ENCODE peak calls at places on chromosomes 7 and 10, in nine cellular contexts. B, I, T, Q, F, E, X, O and M are unnamed samples.

GRCh38 chr7:129774359-129774758 is 162.8 kb downstream of the NRF1 start:
- DNase-seq in B (no peak), I (peak), T (no peak), Q (no peak), F (no peak), E (no peak), X (no peak), O (no peak), M (no peak)

GRCh38 chr7:157224627-157225026 is 85.9 kb downstream of the UBE3C start:
- DNase-seq in B (peak), I (no peak), T (no peak), Q (no peak), F (no peak), E (no peak), X (no peak), O (no peak), M (no peak)

GRCh38 chr7:100100420-100101015 is 679 bp downstream of the MCM7 start:
- DNase-seq in B (peak), I (peak), T (peak), Q (peak), F (peak), E (peak), X (peak), O (peak), M (peak)

GRCh38 chr7:44273681-44274622 is 51.4 kb downstream of the CAMK2B start:
- DNase-seq in B (no peak), I (no peak), T (no peak), Q (no peak), F (no peak), E (no peak), X (no peak), O (no peak), M (peak)

GRCh38 chr7:101814996-101815825 is 2.2 kb upstream of the CUX1 start:
- DNase-seq in B (peak), I (peak), T (peak), Q (no peak), F (no peak), E (no peak), X (peak), O (no peak), M (peak)

GRCh38 chr10:18879284-18879683 is 169.3 kb upstream of the MALRD1 start:
- DNase-seq in B (no peak), I (no peak), T (no peak), Q (no peak), F (no peak), E (no peak), X (no peak), O (no peak), M (no peak)

GRCh38 chr10:17872191-17873091 is 63.3 kb downstream of the MRC1 start:
- DNase-seq in B (peak), I (peak), T (no peak), Q (no peak), F (no peak), E (peak), X (no peak), O (no peak), M (no peak)

GRCh38 chr10:93083743-93084539 is 10.2 kb downstream of the CYP26A1 start:
- DNase-seq in B (no peak), I (no peak), T (no peak), Q (no peak), F (no peak), E (no peak), X (no peak), O (no peak), M (no peak)

GRCh38 chr7:129530881-129531391 is 28.6 kb downstream of the SMKR1 start:
- DNase-seq in B (peak), I (no peak), T (no peak), Q (no peak), F (no peak), E (peak), X (peak), O (no peak), M (no peak)

GRCh38 chr7:16594061-16594460 is 51.5 kb downstream of the ANKMY2 start:
- DNase-seq in B (no peak), I (no peak), T (no peak), Q (peak), F (no peak), E (peak), X (no peak), O (no peak), M (no peak)

GRCh38 chr10:110368002-110368401 is 63.3 kb upstream of the SMNDC1 start:
- DNase-seq in B (no peak), I (no peak), T (no peak), Q (no peak), F (no peak), E (no peak), X (no peak), O (no peak), M (no peak)

GRCh38 chr10:43078986-43079273 is 2.1 kb downstream of the RET start:
- DNase-seq in B (peak), I (peak), T (no peak), Q (no peak), F (no peak), E (no peak), X (peak), O (no peak), M (no peak)
- TF ChIP-seq CTCF in B (peak), I (peak), T (no peak), Q (peak), F (peak), E (peak), X (peak), O (no peak), M (peak)

DNA sequence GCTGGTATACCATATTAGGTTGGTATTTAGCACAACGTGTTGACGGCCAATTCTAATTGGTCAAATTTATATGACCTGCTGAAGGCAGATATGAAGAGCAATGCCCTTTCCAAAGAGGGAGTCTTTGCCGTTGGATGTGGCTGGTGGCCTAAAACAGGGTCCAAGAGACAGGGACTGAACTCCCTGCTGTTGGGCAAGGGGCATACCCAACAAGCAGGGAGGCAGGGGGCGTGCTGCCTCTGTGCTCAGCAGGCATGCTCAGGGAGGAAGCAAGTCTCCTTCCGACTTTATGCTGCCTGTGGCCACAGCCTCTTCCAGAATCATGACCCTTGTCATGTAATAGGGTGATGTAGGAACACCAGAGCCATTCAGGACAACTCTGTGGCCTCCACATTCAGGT is 167.7 kb upstream of the NPVF start:
- DNase-seq in B (no peak), I (no peak), T (no peak), Q (no peak), F (no peak), E (no peak), X (no peak), O (no peak), M (no peak)
- TF ChIP-seq CTCF in B (no peak), I (no peak), T (no peak), Q (no peak), F (no peak), E (no peak), X (no peak), O (no peak), M (no peak)

GRCh38 chr7:31814187-31814586 is 127.2 kb downstream of the PPP1R17 start:
- DNase-seq in B (peak), I (no peak), T (no peak), Q (no peak), F (no peak), E (no peak), X (peak), O (no peak), M (no peak)
- TF ChIP-seq CTCF in B (peak), I (no peak), T (no peak), Q (peak), F (no peak), E (peak), X (peak), O (no peak), M (peak)

DNA sequence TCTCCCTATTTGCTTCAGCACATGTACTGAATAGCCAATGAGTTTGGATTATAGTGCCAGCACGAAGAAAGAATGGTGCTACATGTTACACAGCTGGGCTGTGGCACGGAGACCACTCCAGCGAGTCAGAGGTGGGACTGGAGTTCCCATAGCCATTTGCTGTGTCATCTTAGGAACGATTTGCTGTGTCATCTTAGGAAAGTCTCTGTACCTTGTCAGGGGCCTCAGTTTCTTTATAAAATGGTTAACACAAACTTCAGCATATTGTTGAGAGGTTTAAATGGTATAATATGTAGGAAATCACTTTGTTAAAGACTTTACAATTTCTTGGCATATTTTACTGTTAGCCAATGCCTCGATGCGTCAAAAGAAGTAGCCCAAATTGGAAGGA is 609.4 kb downstream of the LRMDA start:
- DNase-seq in B (no peak), I (no peak), T (no peak), Q (no peak), F (no peak), E (no peak), X (no peak), O (no peak), M (no peak)
- TF ChIP-seq CTCF in B (no peak), I (no peak), T (no peak), Q (no peak), F (no peak), E (no peak), X (no peak), O (no peak), M (no peak)

GRCh38 chr7:103080923-103081322 is 6.0 kb downstream of the ARMC10 start:
- DNase-seq in B (no peak), I (no peak), T (no peak), Q (no peak), F (no peak), E (no peak), X (no peak), O (no peak), M (no peak)
- TF ChIP-seq CTCF in B (no peak), I (no peak), T (no peak), Q (no peak), F (no peak), E (no peak), X (no peak), O (no peak), M (no peak)

DNA sequence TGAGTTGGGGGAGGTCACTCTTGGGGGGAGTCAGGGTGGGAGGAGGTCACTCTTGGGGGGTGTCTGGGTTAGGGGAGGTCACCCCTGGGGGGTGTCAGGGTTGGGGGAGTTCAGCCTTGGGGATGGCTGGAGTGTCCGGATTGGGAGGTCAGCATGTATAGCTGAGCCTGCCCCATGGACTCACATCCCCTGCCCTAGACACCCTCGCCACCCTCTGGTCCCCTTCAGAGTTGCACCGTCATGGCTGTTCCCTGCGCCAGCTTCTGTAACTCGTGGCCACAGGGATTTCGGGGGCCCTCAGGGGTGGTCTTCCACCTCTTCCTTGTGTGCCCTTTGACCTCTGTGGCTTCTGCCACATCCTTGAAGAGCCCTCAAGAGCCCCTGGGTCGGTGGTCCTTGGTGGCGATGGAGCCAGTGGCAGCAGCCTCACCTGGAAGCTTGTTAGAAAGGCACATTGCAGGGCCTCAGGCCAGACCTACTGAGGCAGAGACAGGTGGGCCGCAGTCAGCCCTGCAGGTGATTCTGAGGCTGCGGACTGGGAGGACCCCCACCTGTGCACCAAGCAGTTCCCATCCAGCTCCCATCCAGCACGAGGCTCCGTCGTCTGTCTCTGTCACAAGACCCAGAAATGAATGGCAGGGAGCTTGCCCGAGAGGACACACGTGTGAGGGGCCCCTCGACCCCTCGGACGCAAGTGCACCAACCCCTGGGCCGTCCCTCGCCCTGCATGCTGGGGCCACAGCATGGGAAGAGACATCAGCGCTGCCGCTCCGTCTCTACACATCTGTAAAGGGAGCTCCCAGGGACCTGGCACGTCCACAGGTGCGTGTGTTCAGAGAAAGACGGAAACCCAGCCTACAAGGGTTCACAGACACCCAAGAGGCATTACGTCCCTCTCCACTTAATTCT is 44.7 kb upstream of the SUN1 start:
- DNase-seq in B (no peak), I (no peak), T (no peak), Q (no peak), F (no peak), E (no peak), X (no peak), O (no peak), M (no peak)
- TF ChIP-seq CTCF in B (no peak), I (no peak), T (no peak), Q (no peak), F (no peak), E (peak), X (peak), O (no peak), M (no peak)

GRCh38 chr10:117375360-117376147 is at the start of gene PDZD8:
- DNase-seq in B (peak), I (peak), T (peak), Q (no peak), F (peak), E (peak), X (peak), O (peak), M (peak)
- TF ChIP-seq CTCF in B (no peak), I (no peak), T (peak), Q (no peak), F (no peak), E (no peak), X (no peak), O (no peak), M (no peak)